ENCODE peak calls at places on chromosome 19, in nine cellular contexts. I is right cardiac atrium, J is heart left ventricle, O is fibroblast of lung, L is BJ, H is heart right ventricle, K is cardiac fibroblast, X is Peyer's patch, S is A549. V is an unnamed sample.
A peak's percentile ranks its signal among the peaks of the same experiment; 100 is the strongest.

GRCh38 chr19:35645680-35646511 is 2.2 kb upstream of the COX6B1 start:
- DNase-seq in O (no peak), H (no peak), S (no peak), L (no peak), X (no peak), J (no peak), K (no peak), I (no peak), V (no peak)

GRCh38 chr19:17213334-17213733 is 1.8 kb upstream of the USE1 start:
- DNase-seq in S (no peak), O (no peak), X (no peak), L (no peak), J (no peak), K (no peak), I (no peak), H (no peak), V (no peak)

GRCh38 chr19:54708781-54709180 is 15.5 kb upstream of the KIR3DL3 start:
- DNase-seq in K (no peak), S (no peak), H (no peak), L (no peak), X (no peak), O (no peak), I (no peak), J (no peak), V (no peak)

GRCh38 chr19:35986111-35986510 is 8.9 kb upstream of the SDHAF1 start:
- DNase-seq in S (no peak), O (no peak), I (no peak), J (no peak), L (no peak), H (no peak), X (no peak), K (no peak), V (no peak)

GRCh38 chr19:36081385-36081784 is 26.7 kb downstream of the WDR62 start:
- DNase-seq in H (no peak), J (no peak), I (no peak), X (no peak), O (no peak), K (peak; percentile 5), S (no peak), L (no peak), V (no peak)

GRCh38 chr19:6020166-6020967 is 42.4 kb upstream of the RANBP3 start:
- DNase-seq in X (no peak), O (no peak), J (peak; percentile 41), H (no peak), L (no peak), I (no peak), S (no peak), K (no peak), V (peak; percentile 34)

GRCh38 chr19:9431475-9431874 is 3.9 kb downstream of the ZNF266 start:
- DNase-seq in K (peak; percentile 82), J (no peak), L (no peak), O (peak; percentile 15), I (peak; percentile 16), H (peak; percentile 33), X (no peak), S (no peak), V (peak; percentile 53)

GRCh38 chr19:43618921-43619261 is 538 bp downstream of the ZNF428 start:
- DNase-seq in I (no peak), O (no peak), X (no peak), S (peak; percentile 62), L (no peak), K (no peak), H (no peak), J (no peak), V (no peak)

GRCh38 chr19:17475541-17476115 is 5.3 kb downstream of the SLC27A1 start:
- DNase-seq in S (no peak), I (peak; percentile 63), O (peak; percentile 42), J (peak; percentile 69), K (peak; percentile 50), X (no peak), H (peak; percentile 61), L (no peak), V (peak; percentile 71)

GRCh38 chr19:58566989-58567388 is 6.1 kb downstream of the MZF1 start:
- DNase-seq in J (no peak), L (no peak), O (no peak), X (peak; percentile 24), S (no peak), I (no peak), K (no peak), H (no peak), V (peak; percentile 21)

GRCh38 chr19:24033308-24033961 is 53.6 kb upstream of the ZNF254 start:
- DNase-seq in X (peak; percentile 94), I (peak; percentile 93), K (peak; percentile 95), S (peak; percentile 94), O (peak; percentile 91), L (peak; percentile 49), J (peak; percentile 93), H (peak; percentile 87), V (peak; percentile 94)

GRCh38 chr19:9793051-9793591 is 24.6 kb upstream of the ZNF846 start:
- DNase-seq in L (no peak), J (peak; percentile 82), X (peak; percentile 77), H (peak; percentile 63), S (peak; percentile 33), I (peak; percentile 70), K (peak; percentile 52), O (peak; percentile 44), V (peak; percentile 89)

GRCh38 chr19:53057904-53058579 is 13.5 kb downstream of the ERVV-2 start:
- DNase-seq in X (no peak), H (peak; percentile 35), I (peak; percentile 40), K (no peak), S (no peak), O (no peak), J (no peak), L (no peak), V (no peak)

GRCh38 chr19:46487178-46487801 is 8.4 kb downstream of the PNMA8B start:
- DNase-seq in X (no peak), S (no peak), O (no peak), K (peak; percentile 22), H (no peak), J (no peak), L (no peak), I (no peak), V (peak; percentile 75)

GRCh38 chr19:35350591-35350990 is 2.9 kb downstream of the FFAR1 start:
- DNase-seq in H (no peak), L (no peak), J (peak; percentile 50), K (no peak), S (no peak), X (peak; percentile 37), I (no peak), O (no peak), V (no peak)

GRCh38 chr19:38900220-38900629 is 456 bp downstream of the NFKBIB start:
- DNase-seq in H (no peak), L (no peak), S (no peak), X (no peak), O (no peak), K (no peak), J (no peak), I (no peak), V (no peak)

GRCh38 chr19:56273563-56274117 is 1.1 kb downstream of the EDDM13 start:
- DNase-seq in I (no peak), K (peak; percentile 71), O (no peak), S (no peak), J (no peak), L (no peak), H (no peak), X (no peak), V (no peak)

GRCh38 chr19:31270897-31271568 is 78.2 kb downstream of the TSHZ3 start:
- DNase-seq in L (no peak), O (peak; percentile 63), J (peak; percentile 19), H (no peak), X (no peak), K (peak; percentile 67), I (peak; percentile 53), S (no peak), V (no peak)

GRCh38 chr19:42069619-42070293 is at the start of gene GRIK5:
- DNase-seq in K (no peak), S (no peak), J (peak; percentile 67), I (no peak), X (no peak), L (no peak), H (no peak), O (no peak), V (no peak)
- H3K4me3 ChIP-seq in K (no peak within 1 kb of the TSS), S (no peak within 1 kb of the TSS), J (peak within 1 kb of the TSS; percentile 13), I (peak within 1 kb of the TSS; percentile 47), X (peak within 1 kb of the TSS; percentile 46), L (no peak within 1 kb of the TSS), H (peak within 1 kb of the TSS; percentile 45), O (no peak within 1 kb of the TSS), V (peak within 1 kb of the TSS; percentile 83)

GRCh38 chr19:3189702-3190469 is 4.2 kb downstream of the NCLN start:
- DNase-seq in S (no peak), I (no peak), X (no peak), L (no peak), H (no peak), J (no peak), O (no peak), K (no peak), V (peak; percentile 71)

GRCh38 chr19:3186891-3187661 is 1.3 kb downstream of the NCLN start:
- DNase-seq in H (no peak), I (no peak), J (no peak), S (no peak), K (no peak), O (no peak), L (no peak), X (no peak), V (peak; percentile 73)

GRCh38 chr19:3188627-3189596 is 3.2 kb downstream of the NCLN start:
- DNase-seq in K (no peak), X (peak; percentile 91), I (no peak), L (no peak), S (no peak), J (no peak), H (no peak), O (no peak), V (peak; percentile 71)

GRCh38 chr19:3186377-3186688 is 603 bp downstream of the NCLN start:
- DNase-seq in H (no peak), L (no peak), J (no peak), S (no peak), I (no peak), K (no peak), X (no peak), O (no peak), V (peak; percentile 77)

GRCh38 chr19:3187662-3188511 is 2.2 kb downstream of the NCLN start:
- DNase-seq in O (no peak), L (no peak), H (no peak), J (no peak), S (no peak), K (no peak), X (no peak), I (no peak), V (no peak)
- H3K4me3 ChIP-seq in O (no peak overlapping the region), L (no peak overlapping the region), H (no peak overlapping the region), J (no peak overlapping the region), S (no peak overlapping the region), K (no peak overlapping the region), X (peak overlapping the region; percentile 88), I (no peak overlapping the region), V (no peak overlapping the region)

GRCh38 chr19:48991011-48991609 is 2.0 kb downstream of the GYS1 start:
- DNase-seq in I (no peak), K (no peak), S (no peak), J (no peak), H (no peak), X (no peak), L (no peak), O (no peak), V (no peak)
- H3K4me3 ChIP-seq in I (peak overlapping the region; percentile 60), K (peak overlapping the region; percentile 73), S (no peak overlapping the region), J (peak overlapping the region; percentile 62), H (peak overlapping the region; percentile 90), X (peak overlapping the region; percentile 89), L (peak overlapping the region; percentile 94), O (no peak overlapping the region), V (no peak overlapping the region)

DNA sequence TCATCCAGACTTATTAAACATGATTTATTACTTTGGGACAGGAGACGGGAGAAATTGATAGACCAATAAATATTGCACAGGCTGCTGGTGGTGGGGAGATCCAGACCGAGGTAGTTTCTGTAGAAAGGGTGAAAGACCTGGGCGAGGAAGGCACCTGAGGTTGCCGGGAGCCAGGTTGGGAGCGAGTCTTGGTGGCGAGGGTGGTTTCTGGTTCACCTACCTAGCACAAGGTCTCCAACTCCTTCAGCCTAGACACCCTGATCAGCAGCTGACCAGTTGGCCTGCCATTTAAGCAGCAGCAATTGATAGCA is 7.0 kb downstream of the EMP3 start:
- DNase-seq in L (no peak), J (no peak), S (no peak), X (no peak), O (no peak), H (no peak), K (no peak), I (no peak), V (no peak)
- H3K4me3 ChIP-seq in L (no peak overlapping the region), J (peak overlapping the region; percentile 3), S (peak overlapping the region; percentile 52), X (peak overlapping the region; percentile 63), O (no peak overlapping the region), H (peak overlapping the region; percentile 54), K (no peak overlapping the region), I (no peak overlapping the region), V (no peak overlapping the region)